ENCODE peak calls at places on chromosomes 2 and 18, in four cellular contexts. K is A549, M is K562, Z is HepG2. F is an unnamed sample.

GRCh38 chr18:62767321-62767720 is 52.0 kb downstream of the PHLPP1 start:
- DNase-seq in Z (no peak), M (no peak), K (no peak), F (no peak)

GRCh38 chr2:117703868-117704267 is 110.6 kb upstream of the DDX18 start:
- DNase-seq in K (no peak), Z (no peak), M (no peak), F (no peak)

GRCh38 chr2:134027980-134028379 is 225.9 kb upstream of the MGAT5 start:
- DNase-seq in K (no peak), M (no peak), Z (no peak), F (no peak)

GRCh38 chr2:203396667-203397066 is 68.5 kb downstream of the ABI2 start:
- DNase-seq in K (peak; percentile 21), Z (peak; percentile 31), M (no peak), F (no peak)

GRCh38 chr2:45930396-45930792 is 278.9 kb downstream of the PRKCE start:
- DNase-seq in K (peak; percentile 26), M (no peak), Z (no peak), F (peak; percentile 74)

GRCh38 chr2:108423502-108424251 is 25.3 kb upstream of the GCC2 start:
- DNase-seq in M (no peak), K (peak; percentile 18), Z (peak; percentile 94), F (no peak)

GRCh38 chr2:240571314-240571973 is 3.2 kb downstream of the RNPEPL1 start:
- DNase-seq in K (no peak), Z (no peak), M (no peak), F (no peak)

GRCh38 chr2:113076917-113077669 is 9.3 kb downstream of the IL1F10 start:
- DNase-seq in K (no peak), Z (no peak), M (no peak), F (no peak)

GRCh38 chr2:147715807-147716206 is 129.0 kb upstream of the ACVR2A start:
- DNase-seq in K (no peak), Z (no peak), M (no peak), F (no peak)

GRCh38 chr2:74405994-74406583 is 15.3 kb downstream of the C2orf81 start:
- DNase-seq in M (no peak), K (no peak), Z (no peak), F (peak; percentile 40)

GRCh38 chr18:13461936-13462335 is 243.4 kb downstream of the LDLRAD4 start:
- DNase-seq in M (no peak), Z (no peak), K (no peak), F (no peak)

GRCh38 chr2:228675042-228675441 is 493.6 kb upstream of the SPHKAP start:
- DNase-seq in Z (no peak), M (no peak), K (no peak), F (peak; percentile 45)

GRCh38 chr2:23554054-23554697 is 169.2 kb downstream of the KLHL29 start:
- DNase-seq in M (no peak), Z (no peak), K (no peak), F (no peak)

GRCh38 chr18:7608798-7609197 is 41.7 kb downstream of the PTPRM start:
- DNase-seq in K (no peak), M (no peak), Z (no peak), F (peak; percentile 54)

GRCh38 chr18:66682855-66683322 is 79.0 kb upstream of the CDH19 start:
- DNase-seq in M (no peak), Z (no peak), K (no peak), F (no peak)

GRCh38 chr2:83900859-83901258 is 558.2 kb downstream of the SUCLG1 start:
- DNase-seq in Z (no peak), K (peak; percentile 10), M (no peak), F (peak; percentile 2)

DNA sequence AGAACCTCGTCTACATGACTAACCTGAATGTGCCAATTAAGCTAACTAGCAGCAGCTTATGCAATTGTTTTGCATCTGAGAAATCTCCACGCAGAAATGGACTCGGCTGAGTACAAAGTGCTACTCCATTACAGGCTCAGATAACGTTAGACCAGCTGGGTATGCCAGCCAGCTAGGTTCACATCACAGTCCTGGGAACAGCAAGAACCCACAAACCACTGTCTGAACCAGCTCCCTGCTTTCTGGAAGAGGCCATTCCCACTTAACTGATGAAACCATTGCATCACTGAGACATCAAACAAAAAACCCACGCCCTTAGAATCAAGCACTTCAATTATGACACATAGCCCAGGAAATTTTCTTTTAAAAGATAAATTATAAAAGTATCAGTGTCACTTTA is 202.7 kb downstream of the CYRIA start:
- DNase-seq in K (no peak), M (no peak), Z (no peak), F (no peak)
- TF ChIP-seq MAZ in K (no peak), M (no peak), Z (no peak), F (no peak)

DNA sequence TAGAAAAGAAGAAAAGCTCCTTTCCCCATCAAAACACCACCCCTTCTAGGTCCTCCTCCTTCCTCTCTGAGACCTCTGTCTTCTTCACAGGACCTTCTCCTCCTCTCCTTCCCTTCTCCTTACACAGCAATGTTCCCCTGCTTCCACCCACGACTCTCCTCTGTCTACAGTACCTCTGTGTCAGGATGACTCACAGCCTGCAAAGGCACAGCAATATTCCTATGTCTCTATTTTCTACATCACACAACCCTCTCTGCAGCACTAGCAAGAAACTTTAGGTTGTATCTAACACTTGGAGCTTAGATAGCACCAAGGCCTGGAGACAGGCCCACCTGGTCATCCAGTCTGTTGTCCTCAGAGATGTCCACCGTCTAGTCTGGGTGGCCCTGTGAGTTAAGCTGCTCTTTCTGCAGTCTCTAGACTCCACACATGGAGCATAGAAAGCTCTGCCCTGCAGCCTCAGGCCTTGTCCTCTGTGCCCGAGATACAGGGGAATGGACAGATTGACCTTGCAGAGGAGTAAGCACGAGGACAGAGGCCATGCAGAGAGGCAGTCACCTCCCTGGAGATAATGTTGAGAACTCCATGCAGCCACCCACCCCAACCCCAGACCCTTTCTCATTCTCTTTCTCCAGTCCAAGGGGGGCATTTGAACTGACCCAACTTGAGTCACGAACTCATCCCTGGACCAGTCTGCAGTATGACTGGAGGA is 212.0 kb downstream of the TNS1 start:
- DNase-seq in K (no peak), M (no peak), Z (no peak), F (peak; percentile 83)
- TF ChIP-seq MAZ in K (no peak), M (no peak), Z (no peak), F (no peak)

GRCh38 chr2:47041065-47041464 is 114.0 kb downstream of the STPG4 start:
- DNase-seq in Z (no peak), K (no peak), M (no peak), F (no peak)
- TF ChIP-seq MAZ in Z (no peak), K (no peak), M (no peak), F (no peak)

GRCh38 chr2:12556762-12557161 is 160.0 kb upstream of the TRIB2 start:
- DNase-seq in Z (no peak), M (peak; percentile 47), K (peak; percentile 3), F (peak; percentile 84)

GRCh38 chr2:12554235-12555011 is 162.3 kb upstream of the TRIB2 start:
- DNase-seq in M (no peak), Z (no peak), K (no peak), F (no peak)

GRCh38 chr2:12557688-12558087 is 159.0 kb upstream of the TRIB2 start:
- DNase-seq in M (no peak), K (no peak), Z (no peak), F (no peak)

GRCh38 chr2:12552092-12552491 is 164.6 kb upstream of the TRIB2 start:
- DNase-seq in Z (no peak), K (no peak), M (no peak), F (no peak)

DNA sequence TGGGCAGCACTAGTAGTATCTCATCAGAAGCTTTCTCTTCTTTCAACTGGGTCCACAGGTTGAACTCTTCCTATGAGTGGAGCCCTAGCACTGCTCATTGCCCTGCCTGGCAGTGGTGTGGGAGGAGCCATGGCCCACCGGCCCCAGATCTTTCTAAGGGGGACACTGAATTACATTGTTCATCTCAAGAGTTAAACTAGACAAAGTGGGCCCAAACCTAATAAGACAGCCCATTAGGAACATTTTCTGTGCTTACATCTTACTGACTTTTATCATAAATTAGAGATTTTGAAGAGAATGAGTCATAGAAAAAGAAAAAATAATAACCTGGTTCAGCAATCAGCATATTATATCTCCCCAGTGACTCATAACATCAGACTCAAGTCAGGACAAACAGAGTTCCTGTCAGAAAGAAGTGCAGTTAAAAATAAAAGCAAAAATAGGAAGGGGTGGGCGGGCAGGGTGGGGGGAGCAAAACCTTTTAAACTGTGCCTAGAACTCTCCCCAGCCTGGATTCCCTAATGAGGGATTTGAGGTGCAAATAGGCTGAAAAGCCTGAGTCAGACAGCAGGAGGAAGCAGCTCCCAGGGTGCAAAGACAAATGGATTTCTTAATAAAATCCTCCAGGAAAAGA is 161.6 kb upstream of the TRIB2 start:
- DNase-seq in K (no peak), Z (no peak), M (peak; percentile 22), F (peak; percentile 80)
- TF ChIP-seq MAZ in K (no peak), Z (no peak), M (no peak), F (no peak)

GRCh38 chr2:3021720-3022119 is 355.9 kb downstream of the EIPR1 start:
- DNase-seq in Z (no peak), K (no peak), M (no peak), F (no peak)
- TF ChIP-seq MAZ in Z (no peak), K (no peak), M (no peak), F (no peak)

GRCh38 chr2:201933792-201934229 is 99.8 kb upstream of the FZD7 start:
- DNase-seq in K (no peak), M (no peak), Z (no peak), F (no peak)

GRCh38 chr2:201931955-201932354 is 101.7 kb upstream of the FZD7 start:
- DNase-seq in M (no peak), K (no peak), Z (no peak), F (peak; percentile 28)

GRCh38 chr2:201931475-201931874 is 102.2 kb upstream of the FZD7 start:
- DNase-seq in Z (no peak), M (no peak), K (no peak), F (no peak)

GRCh38 chr2:201930831-201931230 is 102.8 kb upstream of the FZD7 start:
- DNase-seq in Z (no peak), M (no peak), K (no peak), F (no peak)

GRCh38 chr2:201932511-201932910 is 101.1 kb upstream of the FZD7 start:
- DNase-seq in K (no peak), M (no peak), Z (no peak), F (no peak)
- TF ChIP-seq MAZ in K (no peak), M (no peak), Z (no peak), F (no peak)

GRCh38 chr18:68083131-68083530 is 566.6 kb upstream of the DSEL start:
- DNase-seq in K (no peak), Z (no peak), M (no peak), F (peak; percentile 93)
- TF ChIP-seq MAZ in K (no peak), Z (no peak), M (no peak), F (no peak)

DNA sequence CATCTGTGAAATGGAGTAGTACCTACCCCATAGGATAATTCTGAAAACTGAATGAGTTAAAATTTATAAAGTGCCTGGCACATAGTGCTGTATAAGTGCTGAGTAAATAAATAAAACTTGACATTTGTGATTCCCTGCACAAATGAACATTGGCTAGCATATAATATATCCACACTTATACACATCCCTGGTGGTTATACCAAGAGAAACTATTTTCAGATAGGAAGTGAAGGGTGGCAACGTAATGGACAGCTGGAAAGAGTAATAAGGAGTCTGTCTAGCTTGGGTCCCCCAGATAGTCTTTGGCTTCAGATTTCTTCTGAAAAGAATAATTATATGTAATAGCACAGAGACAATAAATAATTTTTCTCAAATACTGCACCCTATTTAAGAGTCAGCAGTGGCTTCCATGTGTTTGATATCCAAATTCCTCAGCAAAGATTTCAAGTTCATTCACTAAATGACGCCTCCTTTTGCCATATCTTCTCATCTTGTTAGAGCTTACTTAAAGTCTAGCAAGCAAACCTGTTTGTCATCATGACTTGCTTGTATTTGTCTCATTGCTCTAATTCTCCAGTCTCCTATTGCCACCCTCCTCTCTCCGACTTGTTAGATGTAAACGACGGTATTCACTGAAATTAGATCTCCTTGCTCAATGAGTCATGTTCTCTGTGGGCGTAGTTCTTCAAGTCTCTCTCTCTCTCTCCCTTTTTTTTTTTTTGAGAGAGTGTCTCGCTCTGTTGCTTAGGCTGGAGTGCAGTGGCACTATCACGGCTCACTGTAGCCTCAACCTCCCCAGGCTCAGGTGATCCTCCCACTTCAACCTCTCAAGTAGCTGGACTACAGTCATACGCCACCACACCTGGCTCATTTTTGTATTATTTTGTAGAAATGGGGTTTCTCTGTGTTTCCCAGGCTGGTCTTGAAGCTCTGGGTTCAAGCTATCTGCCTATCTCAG is 8.7 kb upstream of the ADGRF3 start:
- DNase-seq in Z (no peak), M (peak; percentile 93), K (peak; percentile 94), F (peak; percentile 97)
- TF ChIP-seq MAZ in Z (no peak), M (peak; percentile 31), K (no peak), F (no peak)